ENCODE peak calls at places on chromosome 2, in six cellular contexts. X is renal cortical epithelial cell; N is fibroblast of gingiva; O is choroid plexus epithelial cell; Z is iPS-NIHi11; W is stimulated activated CD8-positive, alpha-beta memory T cell treated with anti-CD3 and anti-CD28 coated beads, Interleukin-15, amount 100 ng/mL, for 48 hours. B is an unnamed sample.

GRCh38 chr2:239125726-239126675 is 274.8 kb downstream of the HDAC4 start:
- DNase-seq in O (no peak), N (no peak), X (no peak), Z (no peak), W (no peak), B (no peak)

GRCh38 chr2:227407601-227408089 is 19.9 kb upstream of the SCYGR1 start:
- DNase-seq in N (peak), O (peak), X (peak), Z (no peak), W (no peak), B (no peak)

GRCh38 chr2:37625781-37626548 is 45.5 kb downstream of the CDC42EP3 start:
- DNase-seq in O (no peak), Z (no peak), N (no peak), X (no peak), W (peak), B (no peak)

GRCh38 chr2:196170681-196171247 is 614 bp downstream of the STK17B start:
- DNase-seq in X (peak), N (no peak), Z (peak), W (no peak), O (peak), B (no peak)

GRCh38 chr2:120546077-120546864 is 189.4 kb upstream of the GLI2 start:
- DNase-seq in W (no peak), X (peak), Z (no peak), O (peak), N (peak), B (peak)

GRCh38 chr2:76270356-76270755 is 559.6 kb upstream of the GCFC2 start:
- DNase-seq in W (no peak), Z (no peak), X (no peak), O (no peak), N (no peak), B (no peak)

GRCh38 chr2:167570370-167570769 is 677.0 kb downstream of the STK39 start:
- DNase-seq in N (no peak), X (no peak), Z (no peak), O (no peak), W (no peak), B (no peak)

GRCh38 chr2:142140434-142140845 is 9.6 kb upstream of the LRP1B start:
- DNase-seq in X (peak), O (peak), Z (no peak), W (no peak), N (peak), B (peak)

GRCh38 chr2:163231666-163232065 is 393.1 kb upstream of the KCNH7 start:
- DNase-seq in W (no peak), Z (no peak), N (no peak), X (peak), O (no peak), B (peak)

GRCh38 chr2:45067859-45068642 is 58.8 kb upstream of the SIX2 start:
- DNase-seq in O (peak), N (peak), X (peak), W (no peak), Z (peak), B (no peak)

GRCh38 chr2:136246086-136246669 is 128.2 kb upstream of the CXCR4 start:
- DNase-seq in X (peak), W (no peak), N (peak), O (peak), Z (peak), B (peak)